ENCODE peak calls at places on chromosomes 16 and 17, in five cellular contexts. D, X, S, J and U are unnamed samples. For H3F3A, the result is how much of the 10 kb centered on the place peaks cover.

GRCh38 chr17:8803531-8804416 is 4.6 kb upstream of the MFSD6L start:
- DNase-seq in D (no peak), X (no peak), S (no peak), J (peak), U (no peak)

GRCh38 chr16:19095699-19096098 is 18.1 kb upstream of the ITPRIPL2 start:
- DNase-seq in D (peak), X (no peak), S (no peak), J (peak), U (no peak)

GRCh38 chr16:563072-563644 is 3.0 kb downstream of the PRR35 start:
- DNase-seq in D (no peak), X (no peak), S (no peak), J (no peak), U (no peak)

GRCh38 chr17:32609085-32609484 is 122.3 kb downstream of the CDK5R1 start:
- DNase-seq in D (peak), X (no peak), S (peak), J (no peak), U (peak)

GRCh38 chr16:31357324-31358156 is 2.6 kb downstream of the ITGAX start:
- DNase-seq in D (no peak), X (no peak), S (no peak), J (no peak), U (no peak)

GRCh38 chr17:21199856-21200255 is 14.1 kb downstream of the TMEM11 start:
- DNase-seq in D (no peak), X (peak), S (no peak), J (peak), U (no peak)

GRCh38 chr17:64240261-64240740 is 22.8 kb downstream of the TEX2 start:
- DNase-seq in D (no peak), X (peak), S (no peak), J (peak), U (no peak)

GRCh38 chr16:30867747-30868146 is 26.1 kb downstream of the BCL7C start:
- DNase-seq in D (peak), X (no peak), S (peak), J (peak), U (no peak)

GRCh38 chr16:25109643-25110042 is 1.9 kb upstream of the LCMT1 start:
- DNase-seq in D (peak), X (no peak), S (peak), J (no peak), U (no peak)

GRCh38 chr17:19304209-19304608 is 58.3 kb downstream of the B9D1 start:
- DNase-seq in D (peak), X (no peak), S (peak), J (no peak), U (peak)

GRCh38 chr17:67496286-67496685 is 119.2 kb downstream of the PITPNC1 start:
- DNase-seq in D (no peak), X (no peak), S (no peak), J (no peak), U (no peak)

GRCh38 chr17:82402865-82403264 is 15.3 kb upstream of the HEXD start:
- DNase-seq in D (no peak), X (no peak), S (no peak), J (no peak), U (peak)

GRCh38 chr17:72223816-72224215 is 103.0 kb downstream of the SOX9 start:
- DNase-seq in D (no peak), X (no peak), S (no peak), J (no peak), U (no peak)

GRCh38 chr17:30091771-30092170 is 24.8 kb upstream of the NSRP1 start:
- DNase-seq in D (peak), X (no peak), S (peak), J (no peak), U (no peak)

GRCh38 chr16:3458852-3459361 is 15.4 kb downstream of the NAA60 start:
- DNase-seq in D (peak), X (no peak), S (peak), J (no peak), U (peak)

GRCh38 chr17:58231644-58232043 is 6.7 kb upstream of the LPO start:
- DNase-seq in D (no peak), X (no peak), S (peak), J (no peak), U (no peak)

GRCh38 chr17:29855686-29856085 is 74.3 kb downstream of the SSH2 start:
- DNase-seq in D (no peak), X (no peak), S (peak), J (no peak), U (no peak)

GRCh38 chr16:1078579-1079021 is 6.1 kb downstream of the SSTR5 start:
- DNase-seq in D (peak), X (no peak), S (peak), J (no peak), U (no peak)

GRCh38 chr16:71384073-71384724 is 25.7 kb downstream of the CALB2 start:
- DNase-seq in D (no peak), X (no peak), S (no peak), J (no peak), U (no peak)
- H3F3A ChIP-seq in D (under half), X (under half), S (under half), J (under half), U (under half)

DNA sequence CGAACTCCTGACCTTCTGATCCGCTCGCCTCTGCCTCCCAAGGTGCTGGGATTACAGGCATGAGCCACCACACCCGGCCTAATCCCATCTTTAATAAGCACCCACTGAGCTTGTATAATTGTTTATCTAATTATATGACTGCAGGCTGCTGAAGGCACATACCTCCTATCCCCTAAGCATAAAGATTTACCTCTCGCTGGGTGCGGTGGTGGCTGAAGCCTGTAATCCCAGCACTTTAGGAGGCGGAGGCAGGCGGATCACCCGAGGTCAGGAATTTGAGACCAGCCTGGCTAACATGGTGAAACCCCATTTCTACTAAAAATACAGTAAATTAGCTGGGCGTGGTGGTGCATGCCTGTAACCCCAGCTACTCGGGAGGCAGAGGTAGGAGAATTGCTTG is 20.1 kb upstream of the YWHAE start:
- DNase-seq in D (no peak), X (no peak), S (no peak), J (no peak), U (no peak)
- H3F3A ChIP-seq in D (under half), X (under half), S (half or more), J (under half), U (under half)

DNA sequence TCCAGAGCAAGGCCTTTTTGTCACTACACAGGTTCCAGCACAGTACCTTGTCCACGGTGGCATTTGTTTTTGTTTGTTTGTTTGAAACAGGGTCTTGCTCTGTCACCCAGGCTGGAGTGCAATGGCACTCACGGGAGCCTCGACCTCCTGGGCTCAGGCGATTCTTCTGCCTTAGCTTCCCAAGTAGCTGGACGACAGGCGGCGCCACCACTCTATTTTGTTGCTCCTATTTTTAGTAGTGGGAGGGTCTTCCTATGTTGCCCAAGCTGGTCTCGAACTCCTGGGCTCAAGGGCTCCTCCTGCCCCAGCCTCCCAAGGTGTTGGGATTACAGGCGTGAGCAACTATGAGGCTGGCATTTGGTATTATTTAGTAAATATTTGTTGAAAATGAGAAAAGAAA is 10.3 kb downstream of the MRC2 start:
- DNase-seq in D (no peak), X (peak), S (no peak), J (peak), U (no peak)
- H3F3A ChIP-seq in D (under half), X (under half), S (under half), J (under half), U (under half)

GRCh38 chr16:22355487-22355908 is 18.9 kb downstream of the CDR2 start:
- DNase-seq in D (no peak), X (no peak), S (peak), J (no peak), U (peak)
- H3F3A ChIP-seq in D (under half), X (under half), S (half or more), J (under half), U (under half)

GRCh38 chr16:89481556-89481955 is 8.8 kb downstream of the ANKRD11 start:
- DNase-seq in D (no peak), X (no peak), S (no peak), J (no peak), U (no peak)

GRCh38 chr16:89476811-89477261 is 13.5 kb downstream of the ANKRD11 start:
- DNase-seq in D (no peak), X (no peak), S (no peak), J (no peak), U (no peak)

GRCh38 chr16:89476379-89476778 is 14.0 kb downstream of the ANKRD11 start:
- DNase-seq in D (peak), X (no peak), S (no peak), J (no peak), U (no peak)

GRCh38 chr16:89475144-89475543 is 15.2 kb downstream of the ANKRD11 start:
- DNase-seq in D (no peak), X (no peak), S (no peak), J (peak), U (no peak)

GRCh38 chr16:89478576-89479221 is 11.7 kb downstream of the ANKRD11 start:
- DNase-seq in D (peak), X (no peak), S (peak), J (no peak), U (no peak)
- H3F3A ChIP-seq in D (under half), X (under half), S (under half), J (under half), U (under half)

GRCh38 chr16:59586331-59586730 is 852.2 kb upstream of the GOT2 start:
- DNase-seq in D (no peak), X (no peak), S (no peak), J (no peak), U (no peak)
- H3F3A ChIP-seq in D (under half), X (under half), S (under half), J (under half), U (under half)

DNA sequence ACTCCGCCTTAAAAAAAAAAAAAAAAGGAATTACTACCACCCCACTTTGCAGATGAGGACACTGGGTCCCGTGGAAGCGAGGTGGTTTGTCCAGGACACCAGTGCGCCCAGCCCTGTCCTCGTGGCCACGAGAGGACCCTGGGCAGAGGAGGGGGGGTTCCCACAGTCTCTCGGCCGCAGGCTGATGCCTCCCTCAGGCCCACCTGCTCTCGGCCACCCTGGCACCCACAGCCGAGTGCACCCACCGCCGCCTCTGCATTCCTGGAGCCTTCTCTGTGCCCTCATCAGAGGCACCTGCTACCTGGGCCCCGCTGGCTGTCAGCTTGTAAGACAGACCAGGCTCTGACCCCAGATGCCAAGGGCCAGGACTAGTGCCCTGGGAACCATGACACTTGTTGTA is 28.1 kb upstream of the PVALEF start:
- DNase-seq in D (no peak), X (no peak), S (no peak), J (no peak), U (no peak)
- H3F3A ChIP-seq in D (under half), X (under half), S (under half), J (under half), U (under half)